ENCODE peak calls at places on chromosomes 5 and 9, in eight cellular contexts. D is GM23338, V is AG10803, Z is right atrium auricular region, Y is bronchial epithelial cell, W is astrocyte of the spinal cord, N is lower leg skin, O is astrocyte. G is an unnamed sample.

GRCh38 chr9:37529111-37529510 is 43.4 kb downstream of the POLR1E start:
- DNase-seq in D (no peak), V (no peak), Z (no peak), Y (peak; percentile 81), W (peak; percentile 7), N (no peak), O (peak; percentile 53), G (peak; percentile 46)

GRCh38 chr5:129367883-129368282 is 92.2 kb upstream of the ADAMTS19 start:
- DNase-seq in D (no peak), V (no peak), Z (no peak), Y (peak; percentile 35), W (peak; percentile 22), N (no peak), O (peak; percentile 74), G (peak; percentile 18)

GRCh38 chr5:151155777-151156731 is 1.5 kb downstream of the ANXA6 start:
- DNase-seq in D (no peak), V (peak; percentile 54), Z (no peak), Y (no peak), W (peak; percentile 59), N (peak; percentile 90), O (peak; percentile 54), G (peak; percentile 64)

GRCh38 chr9:77291714-77292113 is 114.4 kb downstream of the VPS13A start:
- DNase-seq in D (peak; percentile 78), V (peak; percentile 40), Z (no peak), Y (peak; percentile 47), W (no peak), N (no peak), O (no peak), G (peak; percentile 73)

GRCh38 chr9:136710543-136710942 is 1.8 kb upstream of the DIPK1B start:
- DNase-seq in D (no peak), V (no peak), Z (no peak), Y (no peak), W (no peak), N (no peak), O (no peak), G (no peak)

GRCh38 chr9:78674874-78675273 is 377.9 kb downstream of the PSAT1 start:
- DNase-seq in D (no peak), V (no peak), Z (no peak), Y (no peak), W (no peak), N (no peak), O (no peak), G (no peak)

GRCh38 chr5:175861337-175862130 is 9.8 kb upstream of the CPLX2 start:
- DNase-seq in D (no peak), V (no peak), Z (no peak), Y (no peak), W (no peak), N (no peak), O (no peak), G (no peak)

GRCh38 chr9:4417578-4418325 is 72.5 kb upstream of the SLC1A1 start:
- DNase-seq in D (no peak), V (peak; percentile 92), Z (no peak), Y (peak; percentile 59), W (no peak), N (no peak), O (peak; percentile 45), G (peak; percentile 80)

GRCh38 chr9:129933709-129934586 is 98.7 kb downstream of the USP20 start:
- DNase-seq in D (no peak), V (peak; percentile 80), Z (no peak), Y (no peak), W (peak; percentile 5), N (peak; percentile 15), O (peak; percentile 26), G (no peak)

GRCh38 chr5:174293481-174293880 is 248.0 kb downstream of the NSG2 start:
- DNase-seq in D (no peak), V (no peak), Z (no peak), Y (no peak), W (no peak), N (peak; percentile 9), O (no peak), G (no peak)

DNA sequence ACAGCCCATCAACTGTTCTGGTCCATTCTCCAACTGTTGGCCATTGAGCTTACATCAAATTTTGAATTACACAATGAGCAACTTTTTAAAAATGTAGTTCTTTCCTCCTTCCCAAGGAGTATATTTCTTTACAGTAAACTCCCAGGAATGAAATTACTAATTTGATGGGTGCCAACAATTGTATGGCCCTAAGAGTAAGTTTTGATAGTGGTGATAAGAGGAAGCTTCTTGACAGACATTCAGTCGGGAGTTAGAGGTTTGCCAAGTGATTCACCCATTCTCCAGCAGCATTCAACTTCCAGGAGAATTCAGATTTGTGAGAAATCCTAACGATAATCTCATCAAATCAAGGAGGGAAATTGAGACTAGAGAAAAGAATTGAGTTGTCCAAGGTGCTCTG is 579.9 kb downstream of the ACTL7B start:
- DNase-seq in D (no peak), V (no peak), Z (no peak), Y (no peak), W (no peak), N (no peak), O (no peak), G (no peak)
- TF ChIP-seq CTCF in D (no peak), V (no peak), Z (no peak), Y (no peak), W (no peak), N (no peak), O (no peak), G (no peak)

DNA sequence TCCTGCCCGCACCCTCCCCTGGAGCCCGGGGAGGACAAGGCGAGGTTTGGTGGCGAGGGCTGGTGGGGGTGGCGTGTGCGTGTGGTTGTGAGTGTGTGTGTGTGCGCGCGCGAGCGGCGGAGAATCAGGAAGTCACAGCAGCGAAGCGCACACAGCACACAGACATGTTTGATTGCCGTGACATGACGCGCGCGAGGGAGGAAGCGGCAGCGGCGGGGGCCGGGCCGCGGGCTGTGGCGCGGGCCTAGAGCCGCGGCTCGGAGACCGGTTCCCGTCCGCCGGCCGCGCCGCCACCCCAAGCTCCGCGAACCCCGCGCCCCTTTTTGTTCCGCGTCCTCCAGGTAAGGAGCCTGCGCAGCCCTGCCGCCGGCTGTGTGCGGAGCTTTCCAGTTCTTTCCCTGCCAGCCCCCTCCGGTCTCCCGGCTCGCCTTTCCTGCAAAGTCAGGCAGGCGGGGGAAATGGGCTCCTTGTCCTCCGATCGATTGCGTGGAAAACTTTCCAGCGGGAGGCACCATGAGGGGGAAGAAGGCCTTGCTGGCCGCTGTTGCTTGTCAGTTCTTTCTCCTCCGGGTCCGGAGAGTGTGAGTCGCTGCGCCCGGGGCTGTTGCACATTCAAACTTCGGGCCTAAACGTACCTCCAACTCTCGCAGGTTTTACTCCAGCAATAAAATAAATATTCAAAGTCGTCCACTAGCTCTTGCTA is 2.5 kb downstream of the SMARCA2 start:
- DNase-seq in D (peak; percentile 74), V (peak; percentile 90), Z (peak; percentile 84), Y (peak; percentile 39), W (peak; percentile 74), N (peak; percentile 95), O (peak; percentile 84), G (peak; percentile 79)
- H3K4me3 ChIP-seq in D (peak overlapping the region; percentile 91), V (peak overlapping the region; percentile 94), Z (peak overlapping the region; percentile 83), Y (peak overlapping the region; percentile 87), W (peak overlapping the region; percentile 86), N (peak overlapping the region; percentile 73), O (peak overlapping the region; percentile 79), G (peak overlapping the region; percentile 90)

GRCh38 chr5:77906806-77907205 is 130.7 kb upstream of the TBCA start:
- DNase-seq in D (no peak), V (peak; percentile 15), Z (no peak), Y (peak; percentile 88), W (no peak), N (no peak), O (peak; percentile 21), G (peak; percentile 50)

GRCh38 chr5:77909237-77909636 is 133.1 kb upstream of the TBCA start:
- DNase-seq in D (no peak), V (no peak), Z (no peak), Y (no peak), W (no peak), N (no peak), O (no peak), G (no peak)

GRCh38 chr5:77908787-77909186 is 132.6 kb upstream of the TBCA start:
- DNase-seq in D (no peak), V (no peak), Z (no peak), Y (no peak), W (no peak), N (no peak), O (no peak), G (no peak)

GRCh38 chr5:77910789-77911188 is 134.7 kb upstream of the TBCA start:
- DNase-seq in D (no peak), V (no peak), Z (no peak), Y (no peak), W (no peak), N (no peak), O (no peak), G (no peak)

DNA sequence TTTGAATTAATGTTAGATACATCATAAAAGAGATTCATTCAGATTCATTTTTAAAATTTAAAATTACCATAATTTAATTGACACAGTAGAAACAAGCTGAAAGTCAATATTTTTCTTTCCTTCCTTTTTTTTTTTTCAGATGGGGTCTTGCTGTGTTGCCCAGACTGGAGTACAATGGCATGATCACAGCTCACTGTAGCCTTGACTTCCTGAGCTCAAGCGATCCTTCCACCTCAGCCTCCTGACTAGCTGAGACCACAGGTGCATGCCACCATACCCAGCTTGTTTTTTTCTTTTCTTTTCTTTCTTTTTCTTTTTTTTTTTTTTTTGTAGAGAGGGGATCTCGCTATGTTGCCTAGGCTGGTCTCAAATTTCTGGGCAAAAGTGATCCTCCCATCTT is 131.6 kb upstream of the TBCA start:
- DNase-seq in D (no peak), V (no peak), Z (no peak), Y (no peak), W (no peak), N (no peak), O (no peak), G (no peak)
- TF ChIP-seq CTCF in D (no peak), V (no peak), Z (no peak), Y (no peak), W (no peak), N (no peak), O (no peak), G (no peak)

GRCh38 chr5:141484499-141485304 is at the start of gene PCDHGC4:
- DNase-seq in D (peak; percentile 91), V (no peak), Z (peak; percentile 56), Y (no peak), W (peak; percentile 42), N (no peak), O (peak; percentile 25), G (peak; percentile 57)
- H3K4me3 ChIP-seq in D (peak within 1 kb of the TSS; percentile 53), V (peak within 1 kb of the TSS; percentile 40), Z (peak within 1 kb of the TSS; percentile 48), Y (peak within 1 kb of the TSS; percentile 26), W (peak within 1 kb of the TSS; percentile 27), N (peak within 1 kb of the TSS; percentile 4), O (peak within 1 kb of the TSS; percentile 49), G (peak within 1 kb of the TSS; percentile 55)